ENCODE peak calls at places on chromosomes 13 and 19, in six cellular contexts. B is renal cortical epithelial cell, Y is kidney glomerular epithelial cell, L is AG09309, X is immature natural killer cell, K is RCC 7860. P is an unnamed sample.

GRCh38 chr19:49887653-49888477 is 8.8 kb downstream of the IL4I1 start:
- DNase-seq in K (no peak), X (no peak), L (no peak), Y (no peak), B (no peak), P (no peak)

GRCh38 chr13:23378009-23378632 is 55.4 kb downstream of the SACS start:
- DNase-seq in Y (peak; percentile 95), L (peak; percentile 99), B (peak; percentile 93), K (peak; percentile 91), X (no peak), P (peak; percentile 97)

GRCh38 chr19:35141627-35142401 is 1.2 kb upstream of the FXYD7 start:
- DNase-seq in X (no peak), K (no peak), Y (no peak), L (no peak), B (no peak), P (no peak)

GRCh38 chr19:38831142-38831605 is 420 bp downstream of the ECH1 start:
- DNase-seq in K (peak; percentile 96), B (peak; percentile 97), L (peak; percentile 56), Y (peak; percentile 73), X (no peak), P (peak; percentile 99)

GRCh38 chr19:46860846-46861690 is at the start of gene ARHGAP35:
- DNase-seq in K (no peak), Y (no peak), B (no peak), L (no peak), X (peak; percentile 12), P (no peak)

GRCh38 chr19:10729406-10729805 is 11.5 kb downstream of the DNM2 start:
- DNase-seq in X (no peak), L (no peak), B (no peak), Y (no peak), K (no peak), P (no peak)

GRCh38 chr19:17871878-17872250 is at the start of gene SLC5A5:
- DNase-seq in K (no peak), B (no peak), L (no peak), X (no peak), Y (no peak), P (no peak)

GRCh38 chr13:33355470-33355869 is 69.9 kb upstream of the STARD13 start:
- DNase-seq in K (no peak), Y (no peak), B (peak; percentile 25), X (no peak), L (peak; percentile 52), P (no peak)

GRCh38 chr13:80727321-80727975 is 386.5 kb upstream of the SPRY2 start:
- DNase-seq in K (no peak), B (no peak), L (no peak), Y (no peak), X (no peak), P (no peak)

GRCh38 chr13:111325146-111325890 is 4.9 kb downstream of the TEX29 start:
- DNase-seq in Y (no peak), B (no peak), K (no peak), X (no peak), L (no peak), P (no peak)

GRCh38 chr19:6204866-6205723 is 69.6 kb downstream of the ACSBG2 start:
- DNase-seq in Y (no peak), K (no peak), B (no peak), X (no peak), L (no peak), P (no peak)

GRCh38 chr13:99439048-99439447 is 62.2 kb upstream of the TM9SF2 start:
- DNase-seq in Y (no peak), X (no peak), B (no peak), K (no peak), L (no peak), P (no peak)

GRCh38 chr19:17765069-17765618 is 13.9 kb downstream of the FCHO1 start:
- DNase-seq in K (no peak), L (no peak), Y (no peak), X (no peak), B (no peak), P (no peak)

GRCh38 chr13:93025984-93026383 is 200.6 kb upstream of the GPC6 start:
- DNase-seq in L (no peak), X (no peak), B (no peak), Y (no peak), K (no peak), P (no peak)

GRCh38 chr13:110307697-110308376 is 753 bp downstream of the COL4A2 start:
- DNase-seq in L (no peak), X (no peak), K (no peak), Y (no peak), B (no peak), P (no peak)

GRCh38 chr19:38247126-38247525 is 9.0 kb downstream of the PPP1R14A start:
- DNase-seq in L (no peak), K (no peak), B (no peak), X (no peak), Y (no peak), P (no peak)

GRCh38 chr19:4923379-4923747 is 14.1 kb downstream of the UHRF1 start:
- DNase-seq in Y (no peak), X (no peak), L (no peak), B (no peak), K (no peak), P (no peak)

GRCh38 chr19:17124025-17124424 is 48.4 kb downstream of the MYO9B start:
- DNase-seq in X (no peak), B (no peak), L (no peak), K (no peak), Y (no peak), P (no peak)

GRCh38 chr13:34805347-34805746 is 136.7 kb upstream of the NBEA start:
- DNase-seq in Y (no peak), L (no peak), B (peak; percentile 9), K (no peak), X (no peak), P (no peak)

GRCh38 chr13:41461527-41462124 is 4.3 kb downstream of the RGCC start:
- DNase-seq in K (no peak), L (no peak), X (no peak), B (no peak), Y (no peak), P (no peak)

GRCh38 chr13:31023126-31023525 is 90.7 kb downstream of the TEX26 start:
- DNase-seq in K (no peak), X (no peak), Y (no peak), L (no peak), B (no peak), P (no peak)

GRCh38 chr19:47190167-47190727 is 40.8 kb downstream of the BBC3 start:
- DNase-seq in K (peak; percentile 58), B (peak; percentile 95), L (peak; percentile 45), X (no peak), Y (peak; percentile 84), P (peak; percentile 69)

GRCh38 chr13:101751488-101751887 is 299.0 kb downstream of the ITGBL1 start:
- DNase-seq in Y (no peak), L (peak; percentile 2), B (peak; percentile 97), K (no peak), X (no peak), P (peak; percentile 63)

GRCh38 chr19:28878862-28879566 is 333.9 kb downstream of the UQCRFS1 start:
- DNase-seq in X (peak; percentile 49), Y (peak; percentile 73), L (peak; percentile 41), B (peak; percentile 59), K (peak; percentile 63), P (peak; percentile 86)

GRCh38 chr19:56942749-56943148 is 102.2 kb upstream of the PEG3 start:
- DNase-seq in B (no peak), K (no peak), L (no peak), X (no peak), Y (no peak), P (no peak)

P was measured in kidney tubule cell.